ENCODE peak calls at places on chromosome 16, in five cellular contexts. One of them, this sample, is unnamed.

GRCh38 chr16:61946019-61946418 is 90.2 kb downstream of the CDH8 start:
- DNase-seq in vagina: no peak
- DNase-seq in transverse colon: no peak
- DNase-seq in GM12891: no peak
- DNase-seq in endothelial cell of umbilical vein: no peak
- DNase-seq in this sample: no peak

GRCh38 chr16:86946396-86946795 is 368.0 kb downstream of the FOXL1 start:
- DNase-seq in vagina: no peak
- DNase-seq in transverse colon: no peak
- DNase-seq in GM12891: no peak
- DNase-seq in endothelial cell of umbilical vein: peak; percentile 49
- DNase-seq in this sample: no peak

GRCh38 chr16:29898786-29899515 is 399 bp downstream of the SEZ6L2 start:
- DNase-seq in vagina: no peak
- DNase-seq in transverse colon: peak; percentile 69
- DNase-seq in GM12891: no peak
- DNase-seq in endothelial cell of umbilical vein: no peak
- DNase-seq in this sample: peak; percentile 71

GRCh38 chr16:4298761-4299522 is 16.9 kb upstream of the GLIS2 start:
- DNase-seq in vagina: no peak
- DNase-seq in transverse colon: peak; percentile 88
- DNase-seq in GM12891: no peak
- DNase-seq in endothelial cell of umbilical vein: peak; percentile 65
- DNase-seq in this sample: peak; percentile 83

GRCh38 chr16:49749816-49750215 is 106.1 kb downstream of the ZNF423 start:
- DNase-seq in vagina: no peak
- DNase-seq in transverse colon: no peak
- DNase-seq in GM12891: no peak
- DNase-seq in endothelial cell of umbilical vein: no peak
- DNase-seq in this sample: no peak

GRCh38 chr16:75254359-75254837 is 3.0 kb upstream of the BCAR1 start:
- DNase-seq in vagina: no peak
- DNase-seq in transverse colon: peak; percentile 41
- DNase-seq in GM12891: no peak
- DNase-seq in endothelial cell of umbilical vein: peak; percentile 67
- DNase-seq in this sample: no peak

GRCh38 chr16:79272141-79272577 is 328.4 kb downstream of the MAF start:
- DNase-seq in vagina: no peak
- DNase-seq in transverse colon: peak; percentile 32
- DNase-seq in GM12891: no peak
- DNase-seq in endothelial cell of umbilical vein: no peak
- DNase-seq in this sample: no peak

GRCh38 chr16:75566889-75567255 is 693 bp downstream of the GABARAPL2 start:
- DNase-seq in vagina: no peak
- DNase-seq in transverse colon: peak; percentile 14
- DNase-seq in GM12891: no peak
- DNase-seq in endothelial cell of umbilical vein: peak; percentile 13
- DNase-seq in this sample: no peak

GRCh38 chr16:3023415-3023668 is 400 bp downstream of the HCFC1R1 start:
- DNase-seq in vagina: no peak
- DNase-seq in transverse colon: no peak
- DNase-seq in GM12891: no peak
- DNase-seq in endothelial cell of umbilical vein: no peak
- DNase-seq in this sample: no peak

GRCh38 chr16:84047626-84048025 is 5.0 kb upstream of the SLC38A8 start:
- DNase-seq in vagina: no peak
- DNase-seq in transverse colon: no peak
- DNase-seq in GM12891: no peak
- DNase-seq in endothelial cell of umbilical vein: no peak
- DNase-seq in this sample: no peak

GRCh38 chr16:88803264-88803987 is at the start of gene CDT1:
- DNase-seq in vagina: no peak
- DNase-seq in transverse colon: peak; percentile 85
- DNase-seq in GM12891: peak; percentile 99
- DNase-seq in endothelial cell of umbilical vein: peak; percentile 76
- DNase-seq in this sample: peak; percentile 88
- TF ChIP-seq POLR2AphosphoS5 in vagina: no peak
- TF ChIP-seq POLR2AphosphoS5 in transverse colon: peak; percentile 50
- TF ChIP-seq POLR2AphosphoS5 in GM12891: no peak
- TF ChIP-seq POLR2AphosphoS5 in endothelial cell of umbilical vein: peak; percentile 96
- TF ChIP-seq POLR2AphosphoS5 in this sample: peak; percentile 70

GRCh38 chr16:67936124-67936875 is at the start of gene PSMB10:
- DNase-seq in vagina: no peak
- DNase-seq in transverse colon: no peak
- DNase-seq in GM12891: no peak
- DNase-seq in endothelial cell of umbilical vein: peak; percentile 47
- DNase-seq in this sample: peak; percentile 41
- TF ChIP-seq POLR2A in vagina: no peak
- TF ChIP-seq POLR2A in transverse colon: peak; percentile 85
- TF ChIP-seq POLR2A in GM12891: peak; percentile 70
- TF ChIP-seq POLR2A in endothelial cell of umbilical vein: no peak
- TF ChIP-seq POLR2A in this sample: no peak

DNA sequence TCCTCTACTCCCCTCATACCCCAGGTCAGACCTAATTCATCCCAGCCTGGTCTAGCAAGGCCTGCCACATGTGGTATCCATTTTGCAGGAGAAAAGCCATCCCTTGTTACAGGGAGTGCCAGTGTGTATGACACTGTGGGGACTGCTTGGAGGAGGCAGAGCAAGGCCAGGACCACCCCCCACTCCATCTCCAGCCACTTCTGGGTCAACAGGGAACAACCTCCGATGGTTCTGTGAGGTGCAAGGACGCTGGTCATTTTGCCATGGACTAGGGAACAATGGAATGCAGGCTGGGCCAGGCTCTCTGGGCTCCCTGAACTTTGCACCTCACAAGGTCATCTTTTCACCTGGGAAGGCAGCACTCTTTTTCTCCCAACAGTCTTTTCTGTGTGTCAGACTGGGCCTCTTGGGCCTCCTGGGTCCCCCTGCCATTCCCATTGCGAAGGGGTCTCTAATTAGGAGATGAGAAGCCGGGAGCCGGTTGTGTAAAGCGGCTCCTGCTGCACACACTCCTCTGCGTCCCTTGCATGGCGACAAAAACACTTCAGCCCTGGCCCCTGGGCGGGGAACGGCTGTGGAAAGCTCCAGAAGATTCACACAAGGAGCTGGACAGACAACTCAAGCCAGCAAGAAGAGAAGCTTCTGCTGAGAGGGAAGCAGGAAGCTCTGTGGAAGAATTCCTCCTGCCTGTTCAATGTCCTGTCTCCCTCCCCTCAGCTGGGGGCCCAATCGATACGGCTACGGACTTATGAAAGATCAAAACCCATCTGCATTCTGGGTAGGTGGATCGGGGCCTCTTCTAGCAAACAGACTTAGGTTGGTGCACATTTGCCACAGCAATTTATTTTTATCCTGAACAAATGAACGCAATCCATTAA is 38.5 kb upstream of the MTSS2 start:
- DNase-seq in vagina: no peak
- DNase-seq in transverse colon: no peak
- DNase-seq in GM12891: no peak
- DNase-seq in endothelial cell of umbilical vein: no peak
- DNase-seq in this sample: no peak
- TF ChIP-seq POLR2AphosphoS5 in vagina: no peak
- TF ChIP-seq POLR2AphosphoS5 in transverse colon: no peak
- TF ChIP-seq POLR2AphosphoS5 in GM12891: no peak
- TF ChIP-seq POLR2AphosphoS5 in endothelial cell of umbilical vein: no peak
- TF ChIP-seq POLR2AphosphoS5 in this sample: no peak

GRCh38 chr16:30976486-30976885 is 8.5 kb upstream of the HSD3B7 start:
- DNase-seq in vagina: no peak
- DNase-seq in transverse colon: no peak
- DNase-seq in GM12891: no peak
- DNase-seq in endothelial cell of umbilical vein: no peak
- DNase-seq in this sample: no peak
- TF ChIP-seq POLR2A in vagina: no peak
- TF ChIP-seq POLR2A in transverse colon: no peak
- TF ChIP-seq POLR2A in GM12891: no peak
- TF ChIP-seq POLR2A in endothelial cell of umbilical vein: no peak
- TF ChIP-seq POLR2A in this sample: no peak

GRCh38 chr16:73019456-73020362 is 28.2 kb downstream of the ZFHX3 start:
- DNase-seq in vagina: no peak
- DNase-seq in transverse colon: no peak
- DNase-seq in GM12891: no peak
- DNase-seq in endothelial cell of umbilical vein: peak; percentile 53
- DNase-seq in this sample: no peak

GRCh38 chr16:73022534-73022933 is 25.4 kb downstream of the ZFHX3 start:
- DNase-seq in vagina: no peak
- DNase-seq in transverse colon: no peak
- DNase-seq in GM12891: no peak
- DNase-seq in endothelial cell of umbilical vein: no peak
- DNase-seq in this sample: no peak

GRCh38 chr16:73018796-73019455 is 29.0 kb downstream of the ZFHX3 start:
- DNase-seq in vagina: no peak
- DNase-seq in transverse colon: no peak
- DNase-seq in GM12891: no peak
- DNase-seq in endothelial cell of umbilical vein: no peak
- DNase-seq in this sample: no peak

GRCh38 chr16:73021866-73022495 is 25.9 kb downstream of the ZFHX3 start:
- DNase-seq in vagina: no peak
- DNase-seq in transverse colon: no peak
- DNase-seq in GM12891: no peak
- DNase-seq in endothelial cell of umbilical vein: no peak
- DNase-seq in this sample: no peak

GRCh38 chr16:73020409-73020884 is 27.5 kb downstream of the ZFHX3 start:
- DNase-seq in vagina: no peak
- DNase-seq in transverse colon: peak; percentile 69
- DNase-seq in GM12891: no peak
- DNase-seq in endothelial cell of umbilical vein: peak; percentile 89
- DNase-seq in this sample: peak; percentile 90
- TF ChIP-seq POLR2AphosphoS5 in vagina: no peak
- TF ChIP-seq POLR2AphosphoS5 in transverse colon: no peak
- TF ChIP-seq POLR2AphosphoS5 in GM12891: no peak
- TF ChIP-seq POLR2AphosphoS5 in endothelial cell of umbilical vein: peak; percentile 86
- TF ChIP-seq POLR2AphosphoS5 in this sample: no peak

DNA sequence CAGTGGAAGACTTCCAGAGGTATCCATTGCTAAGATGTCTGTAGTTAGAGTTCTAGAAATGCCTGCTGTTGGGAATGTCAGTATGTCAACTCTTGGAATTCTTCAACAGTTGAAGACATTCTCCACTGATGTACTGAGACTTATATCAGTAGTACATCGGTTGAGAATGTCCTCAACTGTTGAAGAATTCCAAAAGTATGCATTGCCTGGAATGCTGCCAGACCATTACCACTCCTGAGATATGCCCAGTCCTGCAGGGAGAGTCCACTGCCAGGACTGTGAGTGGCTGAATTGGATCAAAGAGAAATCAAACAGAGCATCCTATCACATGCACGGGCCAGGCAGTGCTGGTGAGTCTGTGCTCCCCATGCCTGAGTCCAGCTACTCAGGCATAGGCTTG is 42.0 kb downstream of the IL21R start:
- DNase-seq in vagina: no peak
- DNase-seq in transverse colon: no peak
- DNase-seq in GM12891: no peak
- DNase-seq in endothelial cell of umbilical vein: no peak
- DNase-seq in this sample: no peak
- TF ChIP-seq POLR2A in vagina: no peak
- TF ChIP-seq POLR2A in transverse colon: no peak
- TF ChIP-seq POLR2A in GM12891: no peak
- TF ChIP-seq POLR2A in endothelial cell of umbilical vein: no peak
- TF ChIP-seq POLR2A in this sample: no peak

DNA sequence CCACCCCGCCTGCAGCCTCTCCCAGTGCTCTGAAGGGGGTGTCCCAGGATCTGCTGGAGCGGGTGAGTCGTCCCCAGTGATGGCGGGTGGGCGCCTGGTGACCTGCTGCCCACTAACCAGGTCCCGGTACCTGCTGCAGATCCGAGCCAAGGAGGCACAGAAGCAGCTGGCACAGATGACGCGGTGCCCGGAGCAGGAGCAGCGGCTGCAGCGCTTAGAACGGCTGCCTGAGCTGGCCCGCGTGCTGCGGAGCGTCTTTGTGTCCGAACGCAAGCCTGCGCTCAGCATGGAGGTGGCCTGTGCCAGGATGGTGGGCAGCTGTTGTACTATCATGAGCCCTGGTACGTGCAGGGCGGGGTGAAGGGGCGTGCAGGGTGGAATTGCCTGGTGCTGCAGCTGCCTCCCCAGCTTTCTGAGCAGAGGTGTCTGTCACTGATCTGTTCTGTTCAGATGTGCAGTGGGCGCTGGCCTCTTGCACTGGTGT is 3.6 kb downstream of the CDT1 start:
- DNase-seq in vagina: no peak
- DNase-seq in transverse colon: no peak
- DNase-seq in GM12891: no peak
- DNase-seq in endothelial cell of umbilical vein: no peak
- DNase-seq in this sample: no peak
- TF ChIP-seq POLR2AphosphoS5 in vagina: no peak
- TF ChIP-seq POLR2AphosphoS5 in transverse colon: no peak
- TF ChIP-seq POLR2AphosphoS5 in GM12891: no peak
- TF ChIP-seq POLR2AphosphoS5 in endothelial cell of umbilical vein: no peak
- TF ChIP-seq POLR2AphosphoS5 in this sample: no peak

GRCh38 chr16:11743308-11744074 is 834 bp upstream of the TXNDC11 start:
- DNase-seq in vagina: no peak
- DNase-seq in transverse colon: peak; percentile 39
- DNase-seq in GM12891: no peak
- DNase-seq in endothelial cell of umbilical vein: peak; percentile 26
- DNase-seq in this sample: peak; percentile 41
- TF ChIP-seq POLR2A in vagina: no peak
- TF ChIP-seq POLR2A in transverse colon: no peak
- TF ChIP-seq POLR2A in GM12891: peak; percentile 27
- TF ChIP-seq POLR2A in endothelial cell of umbilical vein: no peak
- TF ChIP-seq POLR2A in this sample: no peak

GRCh38 chr16:89686520-89687091 is at the start of gene CDK10:
- DNase-seq in vagina: peak; percentile 86
- DNase-seq in transverse colon: peak; percentile 94
- DNase-seq in GM12891: peak; percentile 96
- DNase-seq in endothelial cell of umbilical vein: peak; percentile 91
- DNase-seq in this sample: peak; percentile 95
- TF ChIP-seq POLR2AphosphoS5 in vagina: peak; percentile 63
- TF ChIP-seq POLR2AphosphoS5 in transverse colon: peak; percentile 93
- TF ChIP-seq POLR2AphosphoS5 in GM12891: peak; percentile 90
- TF ChIP-seq POLR2AphosphoS5 in endothelial cell of umbilical vein: peak; percentile 97
- TF ChIP-seq POLR2AphosphoS5 in this sample: peak; percentile 60

This sample was measured in stomach.